ENCODE peak calls at places on chromosome 17, in four cellular contexts. M is lung; T is CD4-positive, alpha-beta T cell; F is IMR-90. U is an unnamed sample. For H3K9me3, the result is how much of the 10 kb centered on the place peaks cover.

GRCh38 chr17:75036643-75037268 is 10.0 kb downstream of the ATP5PD start:
- DNase-seq in T (peak), M (peak), F (peak), U (peak)

GRCh38 chr17:31444026-31444425 is 52.6 kb downstream of the RAB11FIP4 start:
- DNase-seq in T (no peak), F (peak), M (no peak), U (no peak)

GRCh38 chr17:46817151-46817900 is 1.2 kb downstream of the WNT3 start:
- DNase-seq in T (no peak), M (no peak), F (no peak), U (no peak)

GRCh38 chr17:19292377-19292711 is 55.2 kb downstream of the EPN2 start:
- DNase-seq in F (no peak), T (no peak), M (no peak), U (no peak)

GRCh38 chr17:69018022-69018615 is 42.6 kb downstream of the ABCA9 start:
- DNase-seq in M (no peak), F (no peak), T (no peak), U (no peak)

GRCh38 chr17:11627301-11627700 is 29.0 kb downstream of the DNAH9 start:
- DNase-seq in M (no peak), F (no peak), T (no peak), U (no peak)

GRCh38 chr17:4679652-4680051 is 24.3 kb downstream of the PELP1 start:
- DNase-seq in T (no peak), M (no peak), F (peak), U (no peak)

GRCh38 chr17:38705803-38706624 is 941 bp downstream of the MLLT6 start:
- DNase-seq in F (no peak), M (no peak), T (no peak), U (peak)

GRCh38 chr17:27352481-27353460 is 58.9 kb downstream of the WSB1 start:
- DNase-seq in T (no peak), M (no peak), F (peak), U (no peak)

GRCh38 chr17:6608321-6608720 is 32.2 kb downstream of the KIAA0753 start:
- DNase-seq in T (no peak), F (peak), M (no peak), U (no peak)

GRCh38 chr17:77025781-77026180 is 115.0 kb upstream of the SEC14L1 start:
- DNase-seq in F (no peak), M (no peak), T (no peak), U (no peak)

GRCh38 chr17:6045621-6046357 is 24.4 kb upstream of the WSCD1 start:
- DNase-seq in T (no peak), F (no peak), M (no peak), U (no peak)

GRCh38 chr17:57138956-57139576 is 54.0 kb downstream of the AKAP1 start:
- DNase-seq in T (no peak), F (peak), M (no peak), U (no peak)

GRCh38 chr17:2238432-2239169 is 65.0 kb downstream of the SMG6 start:
- DNase-seq in T (no peak), M (no peak), F (no peak), U (peak)

GRCh38 chr17:37608369-37609169 is 649 bp downstream of the SYNRG start:
- DNase-seq in T (no peak), F (peak), M (no peak), U (peak)

GRCh38 chr17:20999044-20999573 is 43.7 kb downstream of the USP22 start:
- DNase-seq in M (no peak), F (no peak), T (no peak), U (peak)

GRCh38 chr17:75899353-75899752 is 2.6 kb upstream of the TRIM65 start:
- DNase-seq in M (no peak), T (no peak), F (no peak), U (no peak)

GRCh38 chr17:76095943-76096342 is 7.6 kb downstream of the EXOC7 start:
- DNase-seq in F (no peak), T (no peak), M (no peak), U (no peak)

GRCh38 chr17:44004761-44005526 is 522 bp downstream of the NAGS start:
- DNase-seq in T (no peak), M (no peak), F (no peak), U (peak)

GRCh38 chr17:4074831-4075495 is 67.9 kb downstream of the ZZEF1 start:
- DNase-seq in T (no peak), M (no peak), F (peak), U (no peak)

GRCh38 chr17:43372273-43372911 is 26.4 kb upstream of the ARL4D start:
- DNase-seq in F (no peak), T (no peak), M (no peak), U (peak)

GRCh38 chr17:55635253-55635766 is 87.4 kb downstream of the TMEM100 start:
- DNase-seq in M (no peak), F (peak), T (no peak), U (no peak)

GRCh38 chr17:73697872-73698271 is 53.6 kb upstream of the SDK2 start:
- DNase-seq in F (no peak), T (no peak), M (no peak), U (no peak)

GRCh38 chr17:81405382-81406005 is 10.2 kb downstream of the BAHCC1 start:
- DNase-seq in T (no peak), F (no peak), M (no peak), U (no peak)

GRCh38 chr17:76986318-76986717 is 118.1 kb downstream of the MGAT5B start:
- DNase-seq in M (no peak), F (no peak), T (no peak), U (no peak)

GRCh38 chr17:32494621-32495346 is 8.0 kb downstream of the CDK5R1 start:
- DNase-seq in T (no peak), M (no peak), F (no peak), U (no peak)

GRCh38 chr17:32020943-32021617 is 13.9 kb downstream of the LRRC37B start:
- DNase-seq in F (no peak), T (no peak), M (no peak), U (no peak)

GRCh38 chr17:43950554-43950953 is 3.2 kb downstream of the PYY start:
- DNase-seq in F (no peak), M (no peak), T (no peak), U (no peak)

GRCh38 chr17:30323262-30323894 is 10.5 kb downstream of the TMIGD1 start:
- DNase-seq in M (no peak), F (no peak), T (peak), U (peak)

GRCh38 chr17:16917995-16918394 is 53.9 kb downstream of the TNFRSF13B start:
- DNase-seq in M (peak), F (no peak), T (no peak), U (peak)

GRCh38 chr17:16918443-16918842 is 53.5 kb downstream of the TNFRSF13B start:
- DNase-seq in T (no peak), M (no peak), F (no peak), U (no peak)

GRCh38 chr17:16916557-16916920 is 55.4 kb downstream of the TNFRSF13B start:
- DNase-seq in T (no peak), M (no peak), F (no peak), U (no peak)

GRCh38 chr17:16912021-16912962 is 59.6 kb downstream of the TNFRSF13B start:
- DNase-seq in M (no peak), F (no peak), T (no peak), U (no peak)

GRCh38 chr17:16915752-16916556 is 56.0 kb downstream of the TNFRSF13B start:
- DNase-seq in T (no peak), M (peak), F (peak), U (peak)
- TF ChIP-seq CTCF in T (peak), M (no peak), F (peak), U (peak)

DNA sequence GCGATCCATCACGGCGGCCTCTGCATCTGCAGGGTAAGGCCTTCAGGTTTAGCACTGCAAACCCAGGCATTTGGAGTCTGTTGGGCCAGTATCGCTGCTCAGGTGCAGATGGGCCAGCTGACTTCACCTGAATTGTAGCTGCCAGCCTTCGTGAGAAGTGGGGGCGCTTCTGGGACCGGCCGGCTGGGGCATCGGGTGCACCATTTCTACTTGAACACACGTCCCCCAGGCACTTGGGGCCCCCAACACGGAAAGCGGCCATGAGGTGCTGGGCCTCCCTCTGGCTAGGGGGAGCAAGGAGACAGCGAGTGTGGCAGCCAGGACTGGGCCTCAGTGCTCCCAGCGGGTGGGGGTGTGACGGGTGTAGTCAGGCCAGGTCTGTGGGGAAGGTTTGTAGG is 767.6 kb downstream of the KCNJ18 start:
- DNase-seq in T (no peak), M (no peak), F (no peak), U (no peak)
- H3K9me3 ChIP-seq in T (under half), M (under half), F (under half), U (under half)

GRCh38 chr17:45008191-45008590 is 40.1 kb upstream of the C1QL1 start:
- DNase-seq in F (no peak), M (no peak), T (no peak), U (no peak)
- H3K27ac ChIP-seq in F (no peak), M (no peak), T (no peak), U (no peak)

GRCh38 chr17:39756376-39757079 is 18.8 kb downstream of the GRB7 start:
- DNase-seq in F (no peak), M (no peak), T (no peak), U (no peak)
- TF ChIP-seq CTCF in F (no peak), M (no peak), T (no peak), U (no peak)

GRCh38 chr17:15092762-15093161 is 172.4 kb downstream of the PMP22 start:
- DNase-seq in F (peak), T (no peak), M (no peak), U (no peak)

GRCh38 chr17:15092261-15092660 is 172.9 kb downstream of the PMP22 start:
- DNase-seq in M (no peak), T (no peak), F (no peak), U (no peak)

GRCh38 chr17:15090533-15090932 is 174.6 kb downstream of the PMP22 start:
- DNase-seq in T (no peak), F (no peak), M (no peak), U (no peak)

GRCh38 chr17:15087946-15088345 is 177.2 kb downstream of the PMP22 start:
- DNase-seq in T (no peak), M (no peak), F (no peak), U (no peak)

GRCh38 chr17:15091825-15092224 is 173.3 kb downstream of the PMP22 start:
- DNase-seq in T (no peak), M (no peak), F (no peak), U (no peak)
- H3K9me3 ChIP-seq in T (under half), M (under half), F (under half), U (under half)

GRCh38 chr17:83079340-83079747 is at the start of gene METRNL:
- DNase-seq in M (peak), T (peak), F (peak), U (peak)

GRCh38 chr17:83077411-83077810 is 2.0 kb upstream of the METRNL start:
- DNase-seq in M (no peak), F (no peak), T (no peak), U (no peak)

GRCh38 chr17:83076930-83077329 is 2.5 kb upstream of the METRNL start:
- DNase-seq in T (no peak), M (no peak), F (no peak), U (no peak)

GRCh38 chr17:83079766-83080616 is 582 bp downstream of the METRNL start:
- DNase-seq in M (no peak), T (no peak), F (no peak), U (no peak)

GRCh38 chr17:83078378-83079339 is 750 bp upstream of the METRNL start:
- DNase-seq in M (no peak), T (no peak), F (no peak), U (peak)
- H3K27ac ChIP-seq in M (peak), T (no peak), F (peak), U (peak)

DNA sequence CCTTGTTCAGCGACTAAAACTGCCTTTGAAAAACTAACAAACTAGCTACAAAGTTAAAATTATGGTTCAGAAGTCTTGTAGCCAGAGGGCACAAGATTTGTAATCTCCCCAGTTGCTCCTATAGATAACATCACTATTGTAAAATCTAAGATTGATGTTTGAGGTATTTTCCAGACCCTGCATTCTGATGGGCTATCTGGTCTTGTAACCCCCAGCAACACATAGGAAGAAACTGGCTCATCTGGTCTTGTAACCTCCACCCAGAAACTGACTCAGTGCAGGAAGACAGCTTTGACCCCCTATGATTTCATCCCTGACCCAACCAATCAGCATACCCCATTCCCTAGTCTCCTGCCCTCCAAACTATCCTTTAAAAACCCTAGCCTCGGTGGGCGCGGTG is 12.3 kb upstream of the CHCT1 start:
- DNase-seq in M (no peak), F (no peak), T (no peak), U (no peak)
- TF ChIP-seq CTCF in M (no peak), F (no peak), T (no peak), U (no peak)

U was measured in thyroid gland.